ENCODE peak calls at places on chromosomes 2 and 18, in five cellular contexts. Y, K, M, H and O are unnamed samples.
A peak's percentile ranks its signal among the peaks of the same experiment; 100 is the strongest.

GRCh38 chr2:224523626-224524577 is 61.3 kb downstream of the CUL3 start:
- DNase-seq in H (peak; percentile 18), Y (no peak), M (no peak), K (no peak), O (no peak)

GRCh38 chr2:66477125-66477842 is 42.4 kb downstream of the MEIS1 start:
- DNase-seq in M (no peak), H (peak; percentile 60), K (no peak), Y (no peak), O (no peak)

GRCh38 chr18:11392292-11392691 is 217.1 kb upstream of the SLC35G4 start:
- DNase-seq in M (no peak), H (no peak), Y (no peak), K (no peak), O (no peak)

GRCh38 chr18:45639424-45639823 is 24.1 kb downstream of the SLC14A2 start:
- DNase-seq in M (no peak), H (no peak), Y (no peak), K (no peak), O (no peak)

GRCh38 chr2:45184606-45185005 is 175.4 kb upstream of the SIX2 start:
- DNase-seq in H (peak; percentile 61), M (peak; percentile 67), K (no peak), Y (peak; percentile 37), O (no peak)

GRCh38 chr2:217849154-217849553 is 153.6 kb downstream of the TNS1 start:
- DNase-seq in M (no peak), K (no peak), Y (no peak), H (no peak), O (no peak)

GRCh38 chr2:33395660-33396249 is 80.7 kb upstream of the RASGRP3 start:
- DNase-seq in Y (peak; percentile 71), H (peak; percentile 59), K (no peak), M (peak; percentile 42), O (peak; percentile 71)

GRCh38 chr2:139296672-139297209 is 516.6 kb upstream of the NXPH2 start:
- DNase-seq in H (no peak), Y (no peak), K (no peak), M (no peak), O (no peak)

GRCh38 chr2:134669731-134670669 is 48.8 kb downstream of the TMEM163 start:
- DNase-seq in H (no peak), Y (no peak), K (peak; percentile 89), M (no peak), O (no peak)

GRCh38 chr18:55868909-55869308 is 280.9 kb upstream of the TCF4 start:
- DNase-seq in Y (peak; percentile 43), K (no peak), M (peak; percentile 68), H (peak; percentile 76), O (no peak)

GRCh38 chr2:53964987-53965687 is 5.7 kb downstream of the PSME4 start:
- DNase-seq in K (no peak), Y (no peak), H (no peak), M (no peak), O (no peak)

GRCh38 chr2:197360744-197361156 is 50.2 kb upstream of the ANKRD44 start:
- DNase-seq in Y (peak; percentile 49), M (no peak), K (no peak), H (peak; percentile 87), O (no peak)

GRCh38 chr2:203431391-203432185 is 103.4 kb downstream of the ABI2 start:
- DNase-seq in H (peak; percentile 10), Y (peak; percentile 47), K (no peak), M (no peak), O (no peak)

GRCh38 chr2:95165371-95166064 is at the start of gene ZNF2:
- DNase-seq in Y (peak; percentile 100), M (peak; percentile 98), H (peak; percentile 98), K (peak; percentile 99), O (peak; percentile 98)

GRCh38 chr2:239792649-239793010 is 232.5 kb downstream of the NDUFA10 start:
- DNase-seq in Y (no peak), H (no peak), M (no peak), K (no peak), O (no peak)

GRCh38 chr2:62110415-62111025 is 85.4 kb upstream of the B3GNT2 start:
- DNase-seq in Y (no peak), H (peak; percentile 36), M (no peak), K (no peak), O (no peak)

GRCh38 chr2:98432145-98432544 is 12.5 kb upstream of the INPP4A start:
- DNase-seq in Y (no peak), H (no peak), K (no peak), M (no peak), O (no peak)

GRCh38 chr2:2270808-2271415 is 60.2 kb downstream of the MYT1L start:
- DNase-seq in Y (no peak), M (no peak), H (no peak), K (no peak), O (no peak)

GRCh38 chr2:143428700-143429099 is 299.5 kb downstream of the ARHGAP15 start:
- DNase-seq in K (no peak), H (no peak), Y (no peak), M (peak; percentile 42), O (no peak)

GRCh38 chr2:101190753-101191516 is 39.8 kb upstream of the TBC1D8 start:
- DNase-seq in K (no peak), M (no peak), H (no peak), Y (no peak), O (no peak)

GRCh38 chr2:219289537-219290361 is 10.6 kb downstream of the DNAJB2 start:
- DNase-seq in Y (peak; percentile 94), H (peak; percentile 95), M (peak; percentile 72), K (peak; percentile 77), O (no peak)

GRCh38 chr2:43070039-43070438 is 156.4 kb downstream of the ZFP36L2 start:
- DNase-seq in H (no peak), Y (no peak), K (no peak), M (no peak), O (no peak)

GRCh38 chr2:43109261-43109743 is 117.1 kb downstream of the ZFP36L2 start:
- DNase-seq in M (no peak), K (no peak), H (no peak), Y (peak; percentile 46), O (no peak)

GRCh38 chr2:105950521-105951389 is 206.0 kb downstream of the NCK2 start:
- DNase-seq in M (peak; percentile 9), K (no peak), H (no peak), Y (no peak), O (peak; percentile 94)

GRCh38 chr2:150013011-150013410 is 425.4 kb upstream of the MMADHC start:
- DNase-seq in Y (no peak), H (peak; percentile 36), K (no peak), M (peak; percentile 24), O (no peak)

GRCh38 chr2:102155703-102156515 is 13.4 kb downstream of the IL1R1 start:
- DNase-seq in H (peak; percentile 69), Y (peak; percentile 84), M (no peak), K (no peak), O (no peak)

GRCh38 chr2:30979822-30980245 is 158.4 kb downstream of the GALNT14 start:
- DNase-seq in Y (peak; percentile 78), M (peak; percentile 67), K (no peak), H (peak; percentile 13), O (no peak)

GRCh38 chr2:28025116-28025515 is 134.6 kb downstream of the BABAM2 start:
- DNase-seq in H (peak; percentile 24), M (no peak), Y (no peak), K (no peak), O (no peak)

GRCh38 chr2:66495788-66496640 is 61.1 kb downstream of the MEIS1 start:
- DNase-seq in H (peak; percentile 96), M (peak; percentile 48), K (no peak), Y (peak; percentile 54), O (peak; percentile 38)

GRCh38 chr2:234081970-234082822 is 31.7 kb downstream of the SPP2 start:
- DNase-seq in K (peak; percentile 66), Y (no peak), H (no peak), M (no peak), O (no peak)

GRCh38 chr2:216341151-216341550 is 31.1 kb downstream of the MARCHF4 start:
- DNase-seq in H (peak; percentile 71), M (no peak), K (no peak), Y (peak; percentile 34), O (no peak)

GRCh38 chr2:30161929-30162328 is 15.1 kb downstream of the YPEL5 start:
- DNase-seq in Y (no peak), H (no peak), K (no peak), M (no peak), O (no peak)

GRCh38 chr2:232520088-232520487 is at the start of gene PRSS56:
- DNase-seq in Y (no peak), H (no peak), M (no peak), K (no peak), O (no peak)
- H3K27me3 ChIP-seq in Y (peaks cover 64% of the 10 kb centered on the region), H (peaks cover 74% of the 10 kb centered on the region), M (peaks cover 57% of the 10 kb centered on the region), K (peaks cover 54% of the 10 kb centered on the region), O (peaks cover 24% of the 10 kb centered on the region)

DNA sequence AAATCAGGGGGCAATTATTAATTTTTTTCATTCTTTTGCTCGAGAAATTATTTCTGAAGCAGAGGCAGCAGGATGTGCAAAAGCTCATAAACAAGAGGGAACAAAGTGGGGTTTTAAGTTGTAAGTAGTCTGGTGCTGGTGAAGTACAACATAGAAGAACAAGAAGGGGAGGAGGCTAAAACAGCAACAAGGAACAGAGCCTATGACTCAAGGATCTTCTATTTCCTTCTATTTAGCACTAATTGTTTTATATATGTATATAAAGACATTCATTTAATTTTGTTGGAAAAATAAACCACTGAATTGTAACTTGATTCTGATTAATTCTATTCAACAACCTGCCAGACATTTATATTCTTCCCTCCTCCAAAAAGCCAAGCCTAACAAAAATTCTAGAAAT is 35.0 kb downstream of the YES1 start:
- DNase-seq in Y (peak; percentile 49), M (no peak), H (peak; percentile 48), K (no peak), O (no peak)
- H3K4me3 ChIP-seq in Y (no peak overlapping the region), M (no peak overlapping the region), H (no peak overlapping the region), K (no peak overlapping the region), O (no peak overlapping the region)

GRCh38 chr2:122236152-122236892 is 480.9 kb downstream of the TSN start:
- DNase-seq in K (no peak), Y (peak; percentile 61), H (no peak), M (no peak), O (peak; percentile 19)
- H3K27me3 ChIP-seq in K (no peaks in the 10 kb centered on the region), Y (peaks cover 27% of the 10 kb centered on the region), H (no peaks in the 10 kb centered on the region), M (no peaks in the 10 kb centered on the region), O (no peaks in the 10 kb centered on the region)

GRCh38 chr2:118837621-118838020 is 9.8 kb downstream of the EN1 start:
- DNase-seq in M (no peak), Y (no peak), H (no peak), K (no peak), O (no peak)

GRCh38 chr2:118835739-118836410 is 11.6 kb downstream of the EN1 start:
- DNase-seq in K (no peak), H (no peak), M (no peak), Y (no peak), O (no peak)

GRCh38 chr2:118837067-118837466 is 10.4 kb downstream of the EN1 start:
- DNase-seq in H (no peak), K (no peak), Y (no peak), M (no peak), O (no peak)

GRCh38 chr2:118834901-118835738 is 12.3 kb downstream of the EN1 start:
- DNase-seq in H (no peak), Y (no peak), M (no peak), K (no peak), O (no peak)

DNA sequence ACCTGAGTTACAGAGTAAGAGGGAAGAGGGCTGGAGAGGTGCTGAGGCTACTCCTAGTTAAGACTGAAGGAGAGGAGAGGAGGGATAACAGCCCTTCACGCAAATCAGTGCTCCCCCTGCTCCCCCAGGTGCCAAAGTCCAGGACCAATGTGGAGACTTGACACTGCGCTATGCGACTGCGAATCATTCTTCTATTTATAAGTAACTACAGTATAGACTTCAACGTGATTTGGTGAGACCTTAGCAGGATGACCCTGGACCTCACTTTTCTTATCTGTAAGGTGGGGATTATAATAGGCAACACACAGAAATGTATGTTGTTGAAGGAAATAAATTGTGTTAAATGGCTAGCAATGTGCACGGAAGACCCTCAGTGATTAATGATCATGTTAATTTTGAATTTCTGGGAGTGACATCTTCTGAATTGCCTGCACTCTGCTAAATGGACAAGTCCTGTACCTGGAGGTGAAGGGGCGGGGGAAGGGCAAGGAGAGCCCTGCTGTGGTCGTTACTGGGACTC is 11.0 kb downstream of the EN1 start:
- DNase-seq in Y (no peak), K (no peak), M (no peak), H (no peak), O (no peak)
- H3K4me3 ChIP-seq in Y (peak overlapping the region; percentile 85), K (peak overlapping the region; percentile 44), M (no peak overlapping the region), H (no peak overlapping the region), O (no peak overlapping the region)